ENCODE peak calls at places on chromosome 12, in four cellular contexts. S, J, P and I are unnamed samples.

GRCh38 chr12:51351913-51352532 is 5.5 kb upstream of the CELA1 start:
- DNase-seq in S (peak; percentile 49), J (peak; percentile 46), P (no peak), I (no peak)

GRCh38 chr12:129911437-129912049 is 7.7 kb upstream of the TMEM132D start:
- DNase-seq in S (peak; percentile 43), J (peak; percentile 43), P (no peak), I (peak; percentile 48)

GRCh38 chr12:43551971-43552559 is at the start of gene ADAMTS20:
- DNase-seq in S (peak; percentile 15), J (no peak), P (no peak), I (no peak)

GRCh38 chr12:125218952-125219351 is 153.7 kb downstream of the AACS start:
- DNase-seq in S (no peak), J (no peak), P (no peak), I (peak; percentile 50)

GRCh38 chr12:72271401-72271740 is 799 bp upstream of the TRHDE start:
- DNase-seq in S (peak; percentile 71), J (no peak), P (peak; percentile 64), I (no peak)

GRCh38 chr12:56487448-56488040 is 417 bp downstream of the GLS2 start:
- DNase-seq in S (peak; percentile 6), J (no peak), P (no peak), I (peak; percentile 8)

GRCh38 chr12:109250523-109250922 is 58.6 kb downstream of the FOXN4 start:
- DNase-seq in S (no peak), J (no peak), P (no peak), I (no peak)

GRCh38 chr12:108618079-108618952 is 15.4 kb downstream of the SELPLG start:
- DNase-seq in S (peak; percentile 76), J (peak; percentile 90), P (peak; percentile 88), I (peak; percentile 85)

GRCh38 chr12:4482936-4483335 is 37.3 kb upstream of the FGF6 start:
- DNase-seq in S (no peak), J (no peak), P (no peak), I (no peak)

GRCh38 chr12:10645910-10646309 is 27.9 kb downstream of the STYK1 start:
- DNase-seq in S (no peak), J (no peak), P (no peak), I (no peak)

GRCh38 chr12:67362526-67362925 is 93.4 kb downstream of the CAND1 start:
- DNase-seq in S (no peak), J (no peak), P (no peak), I (no peak)

GRCh38 chr12:51269174-51270066 is 795 bp downstream of the SMAGP start:
- DNase-seq in S (peak; percentile 39), J (peak; percentile 76), P (no peak), I (peak; percentile 56)

GRCh38 chr12:113075137-113075683 is 18.7 kb downstream of the DTX1 start:
- DNase-seq in S (no peak), J (no peak), P (no peak), I (no peak)

GRCh38 chr12:48768736-48769135 is 20.2 kb downstream of the ADCY6 start:
- DNase-seq in S (no peak), J (no peak), P (no peak), I (no peak)

GRCh38 chr12:26857465-26858176 is 24.6 kb upstream of the ITPR2 start:
- DNase-seq in S (no peak), J (no peak), P (no peak), I (no peak)

GRCh38 chr12:91690521-91690920 is 455.1 kb downstream of the BTG1 start:
- DNase-seq in S (no peak), J (no peak), P (no peak), I (no peak)

GRCh38 chr12:123867141-123867540 is 105.0 kb downstream of the DNAH10 start:
- DNase-seq in S (no peak), J (no peak), P (no peak), I (no peak)

GRCh38 chr12:118035194-118036041 is 18.9 kb downstream of the RFC5 start:
- DNase-seq in S (peak; percentile 31), J (no peak), P (no peak), I (no peak)

GRCh38 chr12:124441443-124442190 is 125.8 kb downstream of the NCOR2 start:
- DNase-seq in S (peak; percentile 98), J (no peak), P (no peak), I (peak; percentile 89)

GRCh38 chr12:1594045-1594294 is 411 bp downstream of the FBXL14 start:
- DNase-seq in S (peak; percentile 64), J (peak; percentile 28), P (no peak), I (peak; percentile 46)

GRCh38 chr12:25456474-25456873 is 96.6 kb downstream of the LMNTD1 start:
- DNase-seq in S (no peak), J (no peak), P (no peak), I (no peak)

GRCh38 chr12:44930972-44931600 is 55.0 kb upstream of the NELL2 start:
- DNase-seq in S (peak; percentile 49), J (peak; percentile 37), P (no peak), I (peak; percentile 41)

GRCh38 chr12:94621662-94622359 is 28.5 kb downstream of the TMCC3 start:
- DNase-seq in S (peak; percentile 74), J (no peak), P (no peak), I (peak; percentile 96)

GRCh38 chr12:18430425-18431048 is 169.2 kb downstream of the PIK3C2G start:
- DNase-seq in S (peak; percentile 50), J (peak; percentile 20), P (peak; percentile 59), I (peak; percentile 15)

GRCh38 chr12:11834925-11835324 is 185.5 kb downstream of the ETV6 start:
- DNase-seq in S (no peak), J (no peak), P (no peak), I (no peak)

GRCh38 chr12:106871477-106871876 is 84.2 kb upstream of the TMEM263 start:
- DNase-seq in S (peak; percentile 50), J (peak; percentile 10), P (no peak), I (peak; percentile 14)

GRCh38 chr12:93025145-93026103 is 96.3 kb upstream of the EEA1 start:
- DNase-seq in S (peak; percentile 61), J (peak; percentile 13), P (no peak), I (no peak)

GRCh38 chr12:113136128-113136989 is 798 bp upstream of the RASAL1 start:
- DNase-seq in S (no peak), J (no peak), P (no peak), I (no peak)

GRCh38 chr12:113359133-113359938 is 949 bp downstream of the PLBD2 start:
- DNase-seq in S (peak; percentile 30), J (no peak), P (peak; percentile 72), I (no peak)

GRCh38 chr12:124829008-124829707 is 34.5 kb downstream of the SCARB1 start:
- DNase-seq in S (peak; percentile 86), J (peak; percentile 84), P (no peak), I (peak; percentile 93)

GRCh38 chr12:113645183-113645582 is 173.5 kb upstream of the LHX5 start:
- DNase-seq in S (no peak), J (no peak), P (no peak), I (no peak)

GRCh38 chr12:9851927-9852326 is 17.2 kb downstream of the CLEC2B start:
- DNase-seq in S (no peak), J (no peak), P (no peak), I (no peak)

GRCh38 chr12:130705174-130705880 is 10.8 kb downstream of the RIMBP2 start:
- DNase-seq in S (no peak), J (no peak), P (no peak), I (no peak)

GRCh38 chr12:58621126-58621525 is 299.2 kb downstream of the LRIG3 start:
- DNase-seq in S (no peak), J (no peak), P (no peak), I (no peak)

GRCh38 chr12:71958993-71959588 is 20.4 kb downstream of the TPH2 start:
- DNase-seq in S (peak; percentile 46), J (no peak), P (no peak), I (no peak)

GRCh38 chr12:41739066-41739465 is 405.6 kb downstream of the GXYLT1 start:
- DNase-seq in S (no peak), J (no peak), P (no peak), I (peak; percentile 3)

GRCh38 chr12:122206111-122206881 is 2.8 kb downstream of the B3GNT4 start:
- DNase-seq in S (no peak), J (no peak), P (no peak), I (no peak)
- H3K27ac ChIP-seq in S (no peak overlapping the region), J (no peak overlapping the region), P (no peak overlapping the region), I (no peak overlapping the region)

DNA sequence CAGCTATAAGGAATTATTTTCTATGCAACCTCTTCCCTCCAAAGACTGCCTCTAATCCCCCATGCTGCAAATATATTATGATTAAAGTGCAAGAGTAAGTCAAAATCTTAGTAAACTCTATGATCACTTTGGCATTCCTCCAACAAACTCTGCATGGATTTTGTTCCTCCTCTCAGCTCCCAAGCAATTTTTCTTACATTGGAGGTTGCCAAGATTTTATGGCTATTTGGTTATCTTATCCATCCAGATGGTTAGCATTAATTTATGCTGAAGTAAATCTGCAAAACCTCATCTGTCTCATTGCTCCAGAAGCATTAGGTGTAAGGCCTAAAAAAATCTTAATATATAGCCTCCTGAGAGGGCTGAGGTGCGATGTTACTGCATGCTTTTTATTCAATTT is 228.1 kb downstream of the CHST11 start:
- DNase-seq in S (peak; percentile 88), J (no peak), P (no peak), I (no peak)
- H3K27ac ChIP-seq in S (no peak overlapping the region), J (no peak overlapping the region), P (no peak overlapping the region), I (no peak overlapping the region)

GRCh38 chr12:53785161-53785560 is 33.4 kb upstream of the CISTR start:
- DNase-seq in S (no peak), J (no peak), P (no peak), I (no peak)
- H3K27ac ChIP-seq in S (no peak overlapping the region), J (no peak overlapping the region), P (no peak overlapping the region), I (no peak overlapping the region)

GRCh38 chr12:49777800-49778748 is 36.7 kb downstream of the TMBIM6 start:
- DNase-seq in S (peak; percentile 20), J (peak; percentile 85), P (no peak), I (peak; percentile 72)

GRCh38 chr12:49776858-49777257 is 35.5 kb downstream of the TMBIM6 start:
- DNase-seq in S (no peak), J (no peak), P (no peak), I (no peak)

GRCh38 chr12:49777341-49777740 is 36.0 kb downstream of the TMBIM6 start:
- DNase-seq in S (no peak), J (no peak), P (no peak), I (no peak)

DNA sequence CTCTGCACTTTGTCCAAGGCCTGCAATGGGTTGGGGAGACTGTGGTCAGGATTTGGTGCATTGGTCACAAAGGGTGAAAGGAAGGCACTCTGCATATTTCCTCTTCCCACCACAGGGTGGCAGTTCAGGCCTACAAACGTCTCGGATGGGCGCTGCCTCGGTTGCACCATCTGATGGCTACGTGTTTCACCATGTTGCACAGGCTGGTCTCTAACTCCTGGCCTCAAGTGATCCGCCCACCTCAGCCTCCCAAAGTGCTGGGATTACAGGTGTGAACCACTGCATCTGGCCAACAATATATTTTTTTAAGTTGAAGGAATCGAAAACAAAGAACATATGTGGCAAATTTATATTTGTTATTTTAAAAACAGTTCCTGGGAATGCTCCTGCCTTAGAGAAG is 35.1 kb downstream of the TMBIM6 start:
- DNase-seq in S (peak; percentile 64), J (peak; percentile 83), P (peak; percentile 87), I (peak; percentile 78)
- H3K27ac ChIP-seq in S (no peak overlapping the region), J (peak overlapping the region; percentile 25), P (no peak overlapping the region), I (peak overlapping the region; percentile 19)

GRCh38 chr12:75943730-75944096 is 87.9 kb downstream of the PHLDA1 start:
- DNase-seq in S (no peak), J (no peak), P (no peak), I (no peak)
- H3K27ac ChIP-seq in S (peak overlapping the region; percentile 39), J (peak overlapping the region; percentile 91), P (peak overlapping the region; percentile 43), I (no peak overlapping the region)